ENCODE peak calls at places on chromosomes 6 and 20, in ten cellular contexts. One of them, this sample, is unnamed.

GRCh38 chr6:44072959-44073611 is 54.2 kb downstream of the MRPL14 start:
- DNase-seq in NCI-H1092 treated with DMSO at 0.1 percent for 48 hours: no peak
- DNase-seq in AG08396: peak; percentile 96
- DNase-seq in stimulated activated CD4-positive, alpha-beta T cell treated with anti-CD3 and anti-CD28 coated beads, TNF-alpha, amount 100 ng/mL, for 4 hours: peak; percentile 57
- DNase-seq in brain microvascular endothelial cell: peak; percentile 67
- DNase-seq in NCI-H1417: no peak
- DNase-seq in Peyer's patch: peak; percentile 84
- DNase-seq in activated CD4-positive, CD25-positive, alpha-beta regulatory T cell: no peak
- DNase-seq in activated CD4-positive, alpha-beta T cell treated with anti-CD3 and anti-CD28 coated beads, Interleukin-2, amount 10 ng/mL, durations not matched to agents 7 days and 5 days: peak; percentile 86
- DNase-seq in stimulated activated CD8-positive, alpha-beta memory T cell treated with anti-CD3 and anti-CD28 coated beads, Interleukin-4, amount 100 ng/mL, for 48 hours: peak; percentile 91
- DNase-seq in this sample: peak; percentile 69

GRCh38 chr6:72321741-72322140 is 300.1 kb upstream of the KCNQ5 start:
- DNase-seq in NCI-H1092 treated with DMSO at 0.1 percent for 48 hours: no peak
- DNase-seq in stimulated activated CD4-positive, alpha-beta T cell treated with anti-CD3 and anti-CD28 coated beads, TNF-alpha, amount 100 ng/mL, for 4 hours: no peak
- DNase-seq in AG08396: peak; percentile 19
- DNase-seq in Peyer's patch: no peak
- DNase-seq in brain microvascular endothelial cell: peak; percentile 2
- DNase-seq in activated CD4-positive, CD25-positive, alpha-beta regulatory T cell: no peak
- DNase-seq in activated CD4-positive, alpha-beta T cell treated with anti-CD3 and anti-CD28 coated beads, Interleukin-2, amount 10 ng/mL, durations not matched to agents 7 days and 5 days: no peak
- DNase-seq in stimulated activated CD8-positive, alpha-beta memory T cell treated with anti-CD3 and anti-CD28 coated beads, Interleukin-4, amount 100 ng/mL, for 48 hours: no peak
- DNase-seq in NCI-H1417: no peak
- DNase-seq in this sample: peak; percentile 66

GRCh38 chr20:45555198-45555597 is 8.0 kb upstream of the EPPIN start:
- DNase-seq in activated CD4-positive, alpha-beta T cell treated with anti-CD3 and anti-CD28 coated beads, Interleukin-2, amount 10 ng/mL, durations not matched to agents 7 days and 5 days: no peak
- DNase-seq in activated CD4-positive, CD25-positive, alpha-beta regulatory T cell: no peak
- DNase-seq in Peyer's patch: no peak
- DNase-seq in NCI-H1092 treated with DMSO at 0.1 percent for 48 hours: no peak
- DNase-seq in NCI-H1417: no peak
- DNase-seq in brain microvascular endothelial cell: no peak
- DNase-seq in stimulated activated CD8-positive, alpha-beta memory T cell treated with anti-CD3 and anti-CD28 coated beads, Interleukin-4, amount 100 ng/mL, for 48 hours: no peak
- DNase-seq in AG08396: no peak
- DNase-seq in stimulated activated CD4-positive, alpha-beta T cell treated with anti-CD3 and anti-CD28 coated beads, TNF-alpha, amount 100 ng/mL, for 4 hours: no peak
- DNase-seq in this sample: no peak

GRCh38 chr6:159977242-159978214 is 8.6 kb downstream of the IGF2R start:
- DNase-seq in stimulated activated CD4-positive, alpha-beta T cell treated with anti-CD3 and anti-CD28 coated beads, TNF-alpha, amount 100 ng/mL, for 4 hours: no peak
- DNase-seq in NCI-H1417: peak; percentile 25
- DNase-seq in activated CD4-positive, alpha-beta T cell treated with anti-CD3 and anti-CD28 coated beads, Interleukin-2, amount 10 ng/mL, durations not matched to agents 7 days and 5 days: no peak
- DNase-seq in AG08396: peak; percentile 60
- DNase-seq in activated CD4-positive, CD25-positive, alpha-beta regulatory T cell: no peak
- DNase-seq in stimulated activated CD8-positive, alpha-beta memory T cell treated with anti-CD3 and anti-CD28 coated beads, Interleukin-4, amount 100 ng/mL, for 48 hours: no peak
- DNase-seq in Peyer's patch: no peak
- DNase-seq in NCI-H1092 treated with DMSO at 0.1 percent for 48 hours: no peak
- DNase-seq in brain microvascular endothelial cell: no peak
- DNase-seq in this sample: peak; percentile 83

GRCh38 chr20:44173116-44173515 is 13.9 kb downstream of the JPH2 start:
- DNase-seq in AG08396: no peak
- DNase-seq in stimulated activated CD8-positive, alpha-beta memory T cell treated with anti-CD3 and anti-CD28 coated beads, Interleukin-4, amount 100 ng/mL, for 48 hours: no peak
- DNase-seq in NCI-H1417: no peak
- DNase-seq in brain microvascular endothelial cell: no peak
- DNase-seq in activated CD4-positive, alpha-beta T cell treated with anti-CD3 and anti-CD28 coated beads, Interleukin-2, amount 10 ng/mL, durations not matched to agents 7 days and 5 days: no peak
- DNase-seq in Peyer's patch: no peak
- DNase-seq in activated CD4-positive, CD25-positive, alpha-beta regulatory T cell: no peak
- DNase-seq in stimulated activated CD4-positive, alpha-beta T cell treated with anti-CD3 and anti-CD28 coated beads, TNF-alpha, amount 100 ng/mL, for 4 hours: no peak
- DNase-seq in NCI-H1092 treated with DMSO at 0.1 percent for 48 hours: no peak
- DNase-seq in this sample: no peak

GRCh38 chr20:37526238-37526838 is 1.3 kb downstream of the BLCAP start:
- DNase-seq in AG08396: peak; percentile 77
- DNase-seq in NCI-H1092 treated with DMSO at 0.1 percent for 48 hours: no peak
- DNase-seq in activated CD4-positive, CD25-positive, alpha-beta regulatory T cell: no peak
- DNase-seq in Peyer's patch: no peak
- DNase-seq in activated CD4-positive, alpha-beta T cell treated with anti-CD3 and anti-CD28 coated beads, Interleukin-2, amount 10 ng/mL, durations not matched to agents 7 days and 5 days: no peak
- DNase-seq in NCI-H1417: peak; percentile 66
- DNase-seq in stimulated activated CD8-positive, alpha-beta memory T cell treated with anti-CD3 and anti-CD28 coated beads, Interleukin-4, amount 100 ng/mL, for 48 hours: no peak
- DNase-seq in stimulated activated CD4-positive, alpha-beta T cell treated with anti-CD3 and anti-CD28 coated beads, TNF-alpha, amount 100 ng/mL, for 4 hours: no peak
- DNase-seq in brain microvascular endothelial cell: peak; percentile 53
- DNase-seq in this sample: peak; percentile 40

GRCh38 chr6:26537160-26537845 is 863 bp upstream of the HMGN4 start:
- DNase-seq in NCI-H1092 treated with DMSO at 0.1 percent for 48 hours: peak; percentile 84
- DNase-seq in NCI-H1417: peak; percentile 98
- DNase-seq in brain microvascular endothelial cell: peak; percentile 95
- DNase-seq in AG08396: peak; percentile 76
- DNase-seq in activated CD4-positive, alpha-beta T cell treated with anti-CD3 and anti-CD28 coated beads, Interleukin-2, amount 10 ng/mL, durations not matched to agents 7 days and 5 days: peak; percentile 86
- DNase-seq in activated CD4-positive, CD25-positive, alpha-beta regulatory T cell: peak; percentile 66
- DNase-seq in stimulated activated CD8-positive, alpha-beta memory T cell treated with anti-CD3 and anti-CD28 coated beads, Interleukin-4, amount 100 ng/mL, for 48 hours: peak; percentile 96
- DNase-seq in Peyer's patch: peak; percentile 86
- DNase-seq in stimulated activated CD4-positive, alpha-beta T cell treated with anti-CD3 and anti-CD28 coated beads, TNF-alpha, amount 100 ng/mL, for 4 hours: peak; percentile 87
- DNase-seq in this sample: peak; percentile 96

GRCh38 chr6:79246891-79247290 is 12.4 kb upstream of the HMGN3 start:
- DNase-seq in activated CD4-positive, alpha-beta T cell treated with anti-CD3 and anti-CD28 coated beads, Interleukin-2, amount 10 ng/mL, durations not matched to agents 7 days and 5 days: no peak
- DNase-seq in Peyer's patch: no peak
- DNase-seq in brain microvascular endothelial cell: no peak
- DNase-seq in AG08396: no peak
- DNase-seq in NCI-H1092 treated with DMSO at 0.1 percent for 48 hours: no peak
- DNase-seq in NCI-H1417: no peak
- DNase-seq in activated CD4-positive, CD25-positive, alpha-beta regulatory T cell: no peak
- DNase-seq in stimulated activated CD8-positive, alpha-beta memory T cell treated with anti-CD3 and anti-CD28 coated beads, Interleukin-4, amount 100 ng/mL, for 48 hours: no peak
- DNase-seq in stimulated activated CD4-positive, alpha-beta T cell treated with anti-CD3 and anti-CD28 coated beads, TNF-alpha, amount 100 ng/mL, for 4 hours: no peak
- DNase-seq in this sample: no peak

GRCh38 chr6:31878222-31878621 is 575 bp downstream of the SLC44A4 start:
- DNase-seq in activated CD4-positive, CD25-positive, alpha-beta regulatory T cell: no peak
- DNase-seq in Peyer's patch: no peak
- DNase-seq in activated CD4-positive, alpha-beta T cell treated with anti-CD3 and anti-CD28 coated beads, Interleukin-2, amount 10 ng/mL, durations not matched to agents 7 days and 5 days: no peak
- DNase-seq in AG08396: no peak
- DNase-seq in NCI-H1092 treated with DMSO at 0.1 percent for 48 hours: no peak
- DNase-seq in stimulated activated CD4-positive, alpha-beta T cell treated with anti-CD3 and anti-CD28 coated beads, TNF-alpha, amount 100 ng/mL, for 4 hours: no peak
- DNase-seq in NCI-H1417: no peak
- DNase-seq in brain microvascular endothelial cell: no peak
- DNase-seq in stimulated activated CD8-positive, alpha-beta memory T cell treated with anti-CD3 and anti-CD28 coated beads, Interleukin-4, amount 100 ng/mL, for 48 hours: no peak
- DNase-seq in this sample: no peak

GRCh38 chr6:41836660-41837052 is 49.2 kb downstream of the TOMM6 start:
- DNase-seq in activated CD4-positive, alpha-beta T cell treated with anti-CD3 and anti-CD28 coated beads, Interleukin-2, amount 10 ng/mL, durations not matched to agents 7 days and 5 days: no peak
- DNase-seq in brain microvascular endothelial cell: peak; percentile 31
- DNase-seq in NCI-H1417: no peak
- DNase-seq in AG08396: no peak
- DNase-seq in NCI-H1092 treated with DMSO at 0.1 percent for 48 hours: no peak
- DNase-seq in activated CD4-positive, CD25-positive, alpha-beta regulatory T cell: no peak
- DNase-seq in stimulated activated CD8-positive, alpha-beta memory T cell treated with anti-CD3 and anti-CD28 coated beads, Interleukin-4, amount 100 ng/mL, for 48 hours: no peak
- DNase-seq in Peyer's patch: no peak
- DNase-seq in stimulated activated CD4-positive, alpha-beta T cell treated with anti-CD3 and anti-CD28 coated beads, TNF-alpha, amount 100 ng/mL, for 4 hours: no peak
- DNase-seq in this sample: peak; percentile 48

GRCh38 chr20:58743929-58744534 is 51.4 kb downstream of the NPEPL1 start:
- DNase-seq in stimulated activated CD4-positive, alpha-beta T cell treated with anti-CD3 and anti-CD28 coated beads, TNF-alpha, amount 100 ng/mL, for 4 hours: no peak
- DNase-seq in Peyer's patch: no peak
- DNase-seq in stimulated activated CD8-positive, alpha-beta memory T cell treated with anti-CD3 and anti-CD28 coated beads, Interleukin-4, amount 100 ng/mL, for 48 hours: no peak
- DNase-seq in activated CD4-positive, alpha-beta T cell treated with anti-CD3 and anti-CD28 coated beads, Interleukin-2, amount 10 ng/mL, durations not matched to agents 7 days and 5 days: no peak
- DNase-seq in activated CD4-positive, CD25-positive, alpha-beta regulatory T cell: no peak
- DNase-seq in NCI-H1092 treated with DMSO at 0.1 percent for 48 hours: no peak
- DNase-seq in AG08396: no peak
- DNase-seq in NCI-H1417: no peak
- DNase-seq in brain microvascular endothelial cell: no peak
- DNase-seq in this sample: no peak

GRCh38 chr6:151351731-151352130 is 39.6 kb downstream of the ZBTB2 start:
- DNase-seq in activated CD4-positive, CD25-positive, alpha-beta regulatory T cell: no peak
- DNase-seq in stimulated activated CD8-positive, alpha-beta memory T cell treated with anti-CD3 and anti-CD28 coated beads, Interleukin-4, amount 100 ng/mL, for 48 hours: no peak
- DNase-seq in NCI-H1417: no peak
- DNase-seq in brain microvascular endothelial cell: no peak
- DNase-seq in stimulated activated CD4-positive, alpha-beta T cell treated with anti-CD3 and anti-CD28 coated beads, TNF-alpha, amount 100 ng/mL, for 4 hours: no peak
- DNase-seq in AG08396: no peak
- DNase-seq in activated CD4-positive, alpha-beta T cell treated with anti-CD3 and anti-CD28 coated beads, Interleukin-2, amount 10 ng/mL, durations not matched to agents 7 days and 5 days: no peak
- DNase-seq in NCI-H1092 treated with DMSO at 0.1 percent for 48 hours: no peak
- DNase-seq in Peyer's patch: no peak
- DNase-seq in this sample: no peak

GRCh38 chr20:2387180-2387577 is 6.5 kb downstream of the TGM6 start:
- DNase-seq in Peyer's patch: no peak
- DNase-seq in brain microvascular endothelial cell: peak; percentile 64
- DNase-seq in AG08396: peak; percentile 32
- DNase-seq in NCI-H1417: peak; percentile 44
- DNase-seq in activated CD4-positive, CD25-positive, alpha-beta regulatory T cell: no peak
- DNase-seq in stimulated activated CD4-positive, alpha-beta T cell treated with anti-CD3 and anti-CD28 coated beads, TNF-alpha, amount 100 ng/mL, for 4 hours: peak; percentile 12
- DNase-seq in activated CD4-positive, alpha-beta T cell treated with anti-CD3 and anti-CD28 coated beads, Interleukin-2, amount 10 ng/mL, durations not matched to agents 7 days and 5 days: peak; percentile 69
- DNase-seq in NCI-H1092 treated with DMSO at 0.1 percent for 48 hours: no peak
- DNase-seq in stimulated activated CD8-positive, alpha-beta memory T cell treated with anti-CD3 and anti-CD28 coated beads, Interleukin-4, amount 100 ng/mL, for 48 hours: peak; percentile 81
- DNase-seq in this sample: peak; percentile 43

GRCh38 chr6:88840806-88841539 is 122.4 kb downstream of the RNGTT start:
- DNase-seq in stimulated activated CD4-positive, alpha-beta T cell treated with anti-CD3 and anti-CD28 coated beads, TNF-alpha, amount 100 ng/mL, for 4 hours: no peak
- DNase-seq in NCI-H1092 treated with DMSO at 0.1 percent for 48 hours: no peak
- DNase-seq in AG08396: no peak
- DNase-seq in brain microvascular endothelial cell: no peak
- DNase-seq in Peyer's patch: no peak
- DNase-seq in NCI-H1417: no peak
- DNase-seq in activated CD4-positive, CD25-positive, alpha-beta regulatory T cell: no peak
- DNase-seq in stimulated activated CD8-positive, alpha-beta memory T cell treated with anti-CD3 and anti-CD28 coated beads, Interleukin-4, amount 100 ng/mL, for 48 hours: no peak
- DNase-seq in activated CD4-positive, alpha-beta T cell treated with anti-CD3 and anti-CD28 coated beads, Interleukin-2, amount 10 ng/mL, durations not matched to agents 7 days and 5 days: no peak
- DNase-seq in this sample: no peak

GRCh38 chr20:32462900-32463641 is 104.9 kb downstream of the ASXL1 start:
- DNase-seq in activated CD4-positive, CD25-positive, alpha-beta regulatory T cell: no peak
- DNase-seq in NCI-H1417: no peak
- DNase-seq in NCI-H1092 treated with DMSO at 0.1 percent for 48 hours: no peak
- DNase-seq in Peyer's patch: peak; percentile 86
- DNase-seq in AG08396: no peak
- DNase-seq in brain microvascular endothelial cell: no peak
- DNase-seq in stimulated activated CD4-positive, alpha-beta T cell treated with anti-CD3 and anti-CD28 coated beads, TNF-alpha, amount 100 ng/mL, for 4 hours: no peak
- DNase-seq in activated CD4-positive, alpha-beta T cell treated with anti-CD3 and anti-CD28 coated beads, Interleukin-2, amount 10 ng/mL, durations not matched to agents 7 days and 5 days: no peak
- DNase-seq in stimulated activated CD8-positive, alpha-beta memory T cell treated with anti-CD3 and anti-CD28 coated beads, Interleukin-4, amount 100 ng/mL, for 48 hours: no peak
- DNase-seq in this sample: no peak

GRCh38 chr20:33232486-33233072 is 3.2 kb upstream of the BPIFA1 start:
- DNase-seq in AG08396: no peak
- DNase-seq in activated CD4-positive, alpha-beta T cell treated with anti-CD3 and anti-CD28 coated beads, Interleukin-2, amount 10 ng/mL, durations not matched to agents 7 days and 5 days: no peak
- DNase-seq in activated CD4-positive, CD25-positive, alpha-beta regulatory T cell: no peak
- DNase-seq in stimulated activated CD8-positive, alpha-beta memory T cell treated with anti-CD3 and anti-CD28 coated beads, Interleukin-4, amount 100 ng/mL, for 48 hours: no peak
- DNase-seq in NCI-H1417: no peak
- DNase-seq in stimulated activated CD4-positive, alpha-beta T cell treated with anti-CD3 and anti-CD28 coated beads, TNF-alpha, amount 100 ng/mL, for 4 hours: no peak
- DNase-seq in Peyer's patch: no peak
- DNase-seq in NCI-H1092 treated with DMSO at 0.1 percent for 48 hours: no peak
- DNase-seq in brain microvascular endothelial cell: no peak
- DNase-seq in this sample: no peak

GRCh38 chr6:99822741-99823512 is 171.1 kb downstream of the MCHR2 start:
- DNase-seq in AG08396: peak; percentile 78
- DNase-seq in stimulated activated CD8-positive, alpha-beta memory T cell treated with anti-CD3 and anti-CD28 coated beads, Interleukin-4, amount 100 ng/mL, for 48 hours: no peak
- DNase-seq in NCI-H1417: peak; percentile 85
- DNase-seq in NCI-H1092 treated with DMSO at 0.1 percent for 48 hours: peak; percentile 64
- DNase-seq in brain microvascular endothelial cell: peak; percentile 16
- DNase-seq in activated CD4-positive, CD25-positive, alpha-beta regulatory T cell: no peak
- DNase-seq in stimulated activated CD4-positive, alpha-beta T cell treated with anti-CD3 and anti-CD28 coated beads, TNF-alpha, amount 100 ng/mL, for 4 hours: no peak
- DNase-seq in activated CD4-positive, alpha-beta T cell treated with anti-CD3 and anti-CD28 coated beads, Interleukin-2, amount 10 ng/mL, durations not matched to agents 7 days and 5 days: peak; percentile 39
- DNase-seq in Peyer's patch: no peak
- DNase-seq in this sample: peak; percentile 76

GRCh38 chr6:15882915-15883314 is 220.1 kb upstream of the DTNBP1 start:
- DNase-seq in activated CD4-positive, alpha-beta T cell treated with anti-CD3 and anti-CD28 coated beads, Interleukin-2, amount 10 ng/mL, durations not matched to agents 7 days and 5 days: no peak
- DNase-seq in AG08396: no peak
- DNase-seq in NCI-H1417: no peak
- DNase-seq in stimulated activated CD4-positive, alpha-beta T cell treated with anti-CD3 and anti-CD28 coated beads, TNF-alpha, amount 100 ng/mL, for 4 hours: no peak
- DNase-seq in stimulated activated CD8-positive, alpha-beta memory T cell treated with anti-CD3 and anti-CD28 coated beads, Interleukin-4, amount 100 ng/mL, for 48 hours: no peak
- DNase-seq in Peyer's patch: no peak
- DNase-seq in brain microvascular endothelial cell: no peak
- DNase-seq in NCI-H1092 treated with DMSO at 0.1 percent for 48 hours: no peak
- DNase-seq in activated CD4-positive, CD25-positive, alpha-beta regulatory T cell: no peak
- DNase-seq in this sample: no peak

GRCh38 chr6:166643907-166644590 is 17.0 kb upstream of the RPS6KA2 start:
- DNase-seq in Peyer's patch: no peak
- DNase-seq in stimulated activated CD4-positive, alpha-beta T cell treated with anti-CD3 and anti-CD28 coated beads, TNF-alpha, amount 100 ng/mL, for 4 hours: no peak
- DNase-seq in activated CD4-positive, CD25-positive, alpha-beta regulatory T cell: no peak
- DNase-seq in NCI-H1092 treated with DMSO at 0.1 percent for 48 hours: no peak
- DNase-seq in AG08396: no peak
- DNase-seq in NCI-H1417: no peak
- DNase-seq in activated CD4-positive, alpha-beta T cell treated with anti-CD3 and anti-CD28 coated beads, Interleukin-2, amount 10 ng/mL, durations not matched to agents 7 days and 5 days: no peak
- DNase-seq in brain microvascular endothelial cell: no peak
- DNase-seq in stimulated activated CD8-positive, alpha-beta memory T cell treated with anti-CD3 and anti-CD28 coated beads, Interleukin-4, amount 100 ng/mL, for 48 hours: no peak
- DNase-seq in this sample: no peak

GRCh38 chr6:168533428-168533827 is 92.4 kb downstream of the SMOC2 start:
- DNase-seq in stimulated activated CD4-positive, alpha-beta T cell treated with anti-CD3 and anti-CD28 coated beads, TNF-alpha, amount 100 ng/mL, for 4 hours: no peak
- DNase-seq in brain microvascular endothelial cell: no peak
- DNase-seq in stimulated activated CD8-positive, alpha-beta memory T cell treated with anti-CD3 and anti-CD28 coated beads, Interleukin-4, amount 100 ng/mL, for 48 hours: no peak
- DNase-seq in Peyer's patch: no peak
- DNase-seq in AG08396: no peak
- DNase-seq in activated CD4-positive, alpha-beta T cell treated with anti-CD3 and anti-CD28 coated beads, Interleukin-2, amount 10 ng/mL, durations not matched to agents 7 days and 5 days: no peak
- DNase-seq in activated CD4-positive, CD25-positive, alpha-beta regulatory T cell: no peak
- DNase-seq in NCI-H1417: peak; percentile 10
- DNase-seq in NCI-H1092 treated with DMSO at 0.1 percent for 48 hours: peak; percentile 69
- DNase-seq in this sample: no peak

GRCh38 chr20:53934421-53935352 is 135.7 kb downstream of the BCAS1 start:
- DNase-seq in AG08396: peak; percentile 79
- DNase-seq in NCI-H1092 treated with DMSO at 0.1 percent for 48 hours: no peak
- DNase-seq in stimulated activated CD8-positive, alpha-beta memory T cell treated with anti-CD3 and anti-CD28 coated beads, Interleukin-4, amount 100 ng/mL, for 48 hours: no peak
- DNase-seq in stimulated activated CD4-positive, alpha-beta T cell treated with anti-CD3 and anti-CD28 coated beads, TNF-alpha, amount 100 ng/mL, for 4 hours: no peak
- DNase-seq in brain microvascular endothelial cell: peak; percentile 95
- DNase-seq in activated CD4-positive, CD25-positive, alpha-beta regulatory T cell: no peak
- DNase-seq in activated CD4-positive, alpha-beta T cell treated with anti-CD3 and anti-CD28 coated beads, Interleukin-2, amount 10 ng/mL, durations not matched to agents 7 days and 5 days: peak; percentile 23
- DNase-seq in NCI-H1417: no peak
- DNase-seq in Peyer's patch: no peak
- DNase-seq in this sample: peak; percentile 86

GRCh38 chr6:1311400-1312192 is at the start of gene FOXQ1:
- DNase-seq in AG08396: peak; percentile 82
- DNase-seq in activated CD4-positive, alpha-beta T cell treated with anti-CD3 and anti-CD28 coated beads, Interleukin-2, amount 10 ng/mL, durations not matched to agents 7 days and 5 days: no peak
- DNase-seq in stimulated activated CD8-positive, alpha-beta memory T cell treated with anti-CD3 and anti-CD28 coated beads, Interleukin-4, amount 100 ng/mL, for 48 hours: peak; percentile 32
- DNase-seq in NCI-H1092 treated with DMSO at 0.1 percent for 48 hours: no peak
- DNase-seq in activated CD4-positive, CD25-positive, alpha-beta regulatory T cell: no peak
- DNase-seq in brain microvascular endothelial cell: no peak
- DNase-seq in Peyer's patch: peak; percentile 70
- DNase-seq in stimulated activated CD4-positive, alpha-beta T cell treated with anti-CD3 and anti-CD28 coated beads, TNF-alpha, amount 100 ng/mL, for 4 hours: no peak
- DNase-seq in NCI-H1417: peak; percentile 41
- DNase-seq in this sample: no peak

GRCh38 chr6:35445691-35446090 is 6.4 kb upstream of the FANCE start:
- DNase-seq in activated CD4-positive, CD25-positive, alpha-beta regulatory T cell: no peak
- DNase-seq in AG08396: no peak
- DNase-seq in activated CD4-positive, alpha-beta T cell treated with anti-CD3 and anti-CD28 coated beads, Interleukin-2, amount 10 ng/mL, durations not matched to agents 7 days and 5 days: peak; percentile 62
- DNase-seq in NCI-H1417: no peak
- DNase-seq in Peyer's patch: peak; percentile 48
- DNase-seq in NCI-H1092 treated with DMSO at 0.1 percent for 48 hours: no peak
- DNase-seq in stimulated activated CD8-positive, alpha-beta memory T cell treated with anti-CD3 and anti-CD28 coated beads, Interleukin-4, amount 100 ng/mL, for 48 hours: no peak
- DNase-seq in brain microvascular endothelial cell: no peak
- DNase-seq in stimulated activated CD4-positive, alpha-beta T cell treated with anti-CD3 and anti-CD28 coated beads, TNF-alpha, amount 100 ng/mL, for 4 hours: no peak
- DNase-seq in this sample: no peak

GRCh38 chr6:16278048-16278724 is 39.8 kb downstream of the GMPR start:
- DNase-seq in NCI-H1417: no peak
- DNase-seq in NCI-H1092 treated with DMSO at 0.1 percent for 48 hours: no peak
- DNase-seq in AG08396: no peak
- DNase-seq in activated CD4-positive, alpha-beta T cell treated with anti-CD3 and anti-CD28 coated beads, Interleukin-2, amount 10 ng/mL, durations not matched to agents 7 days and 5 days: no peak
- DNase-seq in brain microvascular endothelial cell: no peak
- DNase-seq in activated CD4-positive, CD25-positive, alpha-beta regulatory T cell: no peak
- DNase-seq in Peyer's patch: no peak
- DNase-seq in stimulated activated CD4-positive, alpha-beta T cell treated with anti-CD3 and anti-CD28 coated beads, TNF-alpha, amount 100 ng/mL, for 4 hours: no peak
- DNase-seq in stimulated activated CD8-positive, alpha-beta memory T cell treated with anti-CD3 and anti-CD28 coated beads, Interleukin-4, amount 100 ng/mL, for 48 hours: no peak
- DNase-seq in this sample: no peak

GRCh38 chr20:54172856-54173652 is 732 bp downstream of the CYP24A1 start:
- DNase-seq in Peyer's patch: no peak
- DNase-seq in NCI-H1417: peak; percentile 29
- DNase-seq in activated CD4-positive, alpha-beta T cell treated with anti-CD3 and anti-CD28 coated beads, Interleukin-2, amount 10 ng/mL, durations not matched to agents 7 days and 5 days: no peak
- DNase-seq in stimulated activated CD4-positive, alpha-beta T cell treated with anti-CD3 and anti-CD28 coated beads, TNF-alpha, amount 100 ng/mL, for 4 hours: no peak
- DNase-seq in activated CD4-positive, CD25-positive, alpha-beta regulatory T cell: no peak
- DNase-seq in NCI-H1092 treated with DMSO at 0.1 percent for 48 hours: no peak
- DNase-seq in brain microvascular endothelial cell: no peak
- DNase-seq in AG08396: no peak
- DNase-seq in stimulated activated CD8-positive, alpha-beta memory T cell treated with anti-CD3 and anti-CD28 coated beads, Interleukin-4, amount 100 ng/mL, for 48 hours: peak; percentile 37
- DNase-seq in this sample: peak; percentile 20

GRCh38 chr20:4437131-4437530 is 284.6 kb upstream of the PRND start:
- DNase-seq in brain microvascular endothelial cell: no peak
- DNase-seq in activated CD4-positive, alpha-beta T cell treated with anti-CD3 and anti-CD28 coated beads, Interleukin-2, amount 10 ng/mL, durations not matched to agents 7 days and 5 days: no peak
- DNase-seq in NCI-H1417: no peak
- DNase-seq in stimulated activated CD4-positive, alpha-beta T cell treated with anti-CD3 and anti-CD28 coated beads, TNF-alpha, amount 100 ng/mL, for 4 hours: no peak
- DNase-seq in stimulated activated CD8-positive, alpha-beta memory T cell treated with anti-CD3 and anti-CD28 coated beads, Interleukin-4, amount 100 ng/mL, for 48 hours: no peak
- DNase-seq in NCI-H1092 treated with DMSO at 0.1 percent for 48 hours: no peak
- DNase-seq in activated CD4-positive, CD25-positive, alpha-beta regulatory T cell: no peak
- DNase-seq in Peyer's patch: no peak
- DNase-seq in AG08396: no peak
- DNase-seq in this sample: no peak

GRCh38 chr6:25922301-25922700 is 8.2 kb downstream of the SLC17A2 start:
- DNase-seq in stimulated activated CD8-positive, alpha-beta memory T cell treated with anti-CD3 and anti-CD28 coated beads, Interleukin-4, amount 100 ng/mL, for 48 hours: no peak
- DNase-seq in NCI-H1417: no peak
- DNase-seq in NCI-H1092 treated with DMSO at 0.1 percent for 48 hours: no peak
- DNase-seq in brain microvascular endothelial cell: no peak
- DNase-seq in Peyer's patch: no peak
- DNase-seq in activated CD4-positive, alpha-beta T cell treated with anti-CD3 and anti-CD28 coated beads, Interleukin-2, amount 10 ng/mL, durations not matched to agents 7 days and 5 days: no peak
- DNase-seq in stimulated activated CD4-positive, alpha-beta T cell treated with anti-CD3 and anti-CD28 coated beads, TNF-alpha, amount 100 ng/mL, for 4 hours: no peak
- DNase-seq in AG08396: no peak
- DNase-seq in activated CD4-positive, CD25-positive, alpha-beta regulatory T cell: no peak
- DNase-seq in this sample: peak; percentile 84

GRCh38 chr6:56787209-56787608 is 144.5 kb upstream of the DST start:
- DNase-seq in Peyer's patch: no peak
- DNase-seq in brain microvascular endothelial cell: peak; percentile 37
- DNase-seq in NCI-H1092 treated with DMSO at 0.1 percent for 48 hours: no peak
- DNase-seq in activated CD4-positive, CD25-positive, alpha-beta regulatory T cell: no peak
- DNase-seq in stimulated activated CD4-positive, alpha-beta T cell treated with anti-CD3 and anti-CD28 coated beads, TNF-alpha, amount 100 ng/mL, for 4 hours: no peak
- DNase-seq in stimulated activated CD8-positive, alpha-beta memory T cell treated with anti-CD3 and anti-CD28 coated beads, Interleukin-4, amount 100 ng/mL, for 48 hours: no peak
- DNase-seq in AG08396: no peak
- DNase-seq in NCI-H1417: no peak
- DNase-seq in activated CD4-positive, alpha-beta T cell treated with anti-CD3 and anti-CD28 coated beads, Interleukin-2, amount 10 ng/mL, durations not matched to agents 7 days and 5 days: no peak
- DNase-seq in this sample: no peak